ENCODE peak calls at places on chromosomes 4 and X, in five cellular contexts. M is upper lobe of left lung, F is ascending aorta, P is RWPE1, Z is fibroblast of lung. O is an unnamed sample.

GRCh38 chrX:30943984-30944383 is 54.9 kb upstream of the TAB3 start:
- DNase-seq in M (no peak), F (no peak), P (no peak), Z (peak), O (no peak)

GRCh38 chr4:66688674-66689073 is 856.6 kb downstream of the CENPC start:
- DNase-seq in M (no peak), F (no peak), P (peak), Z (peak), O (no peak)

GRCh38 chr4:151031831-151032605 is 16.9 kb upstream of the LRBA start:
- DNase-seq in M (no peak), F (no peak), P (peak), Z (peak), O (no peak)

GRCh38 chr4:13522282-13523104 is 21.8 kb downstream of the NKX3-2 start:
- DNase-seq in M (peak), F (no peak), P (no peak), Z (no peak), O (no peak)

GRCh38 chr4:16269742-16270522 is 43.7 kb upstream of the TAPT1 start:
- DNase-seq in M (no peak), F (peak), P (peak), Z (peak), O (no peak)

GRCh38 chr4:181504846-181505374 is 738.3 kb upstream of the TENM3 start:
- DNase-seq in M (no peak), F (no peak), P (no peak), Z (peak), O (no peak)

GRCh38 chrX:7205037-7205577 is 57.2 kb upstream of the PUDP start:
- DNase-seq in M (no peak), F (no peak), P (no peak), Z (no peak), O (no peak)

GRCh38 chr4:48780867-48781219 is 764 bp upstream of the FRYL start:
- DNase-seq in M (no peak), F (peak), P (no peak), Z (peak), O (no peak)

GRCh38 chr4:24971192-24971591 is 58.4 kb upstream of the CCDC149 start:
- DNase-seq in M (no peak), F (no peak), P (peak), Z (no peak), O (no peak)

GRCh38 chr4:54543088-54543795 is 114.5 kb upstream of the KIT start:
- DNase-seq in M (no peak), F (no peak), P (no peak), Z (peak), O (no peak)

GRCh38 chr4:83771113-83771705 is 235.3 kb downstream of the GPAT3 start:
- DNase-seq in M (no peak), F (no peak), P (peak), Z (peak), O (peak)

GRCh38 chr4:141571368-141571767 is 65.0 kb upstream of the IL15 start:
- DNase-seq in M (no peak), F (no peak), P (no peak), Z (peak), O (no peak)

GRCh38 chr4:3486556-3487270 is 23.6 kb downstream of the DOK7 start:
- DNase-seq in M (peak), F (no peak), P (no peak), Z (no peak), O (no peak)

GRCh38 chr4:87132035-87132434 is 88.4 kb downstream of the KLHL8 start:
- DNase-seq in M (no peak), F (no peak), P (no peak), Z (no peak), O (no peak)

GRCh38 chrX:111869639-111870034 is 6.3 kb upstream of the TRPC5OS start:
- DNase-seq in M (no peak), F (no peak), P (peak), Z (peak), O (peak)

GRCh38 chr4:151359576-151359975 is 34.2 kb upstream of the SH3D19 start:
- DNase-seq in M (no peak), F (no peak), P (no peak), Z (no peak), O (no peak)

GRCh38 chr4:141703497-141703896 is 67.1 kb downstream of the IL15 start:
- DNase-seq in M (no peak), F (no peak), P (no peak), Z (no peak), O (no peak)

GRCh38 chrX:11461181-11462001 is 168.2 kb downstream of the AMELX start:
- DNase-seq in M (no peak), F (no peak), P (no peak), Z (peak), O (no peak)

GRCh38 chrX:40887476-40887875 is 152.1 kb upstream of the MED14 start:
- DNase-seq in M (no peak), F (no peak), P (no peak), Z (peak), O (no peak)

GRCh38 chr4:108029321-108029720 is 39.6 kb downstream of the HADH start:
- DNase-seq in M (no peak), F (no peak), P (no peak), Z (no peak), O (no peak)

GRCh38 chr4:39686997-39687396 is 10.9 kb upstream of the UBE2K start:
- DNase-seq in M (no peak), F (no peak), P (no peak), Z (no peak), O (no peak)

GRCh38 chr4:236028-236427 is 69.2 kb downstream of the ZNF732 start:
- DNase-seq in M (no peak), F (no peak), P (no peak), Z (no peak), O (no peak)

GRCh38 chr4:147530153-147530552 is 49.3 kb downstream of the EDNRA start:
- DNase-seq in M (no peak), F (no peak), P (no peak), Z (no peak), O (no peak)

GRCh38 chr4:41437264-41437566 is 100.7 kb upstream of the LIMCH1 start:
- DNase-seq in M (no peak), F (no peak), P (no peak), Z (no peak), O (no peak)

GRCh38 chrX:68931345-68931744 is 102.5 kb downstream of the EFNB1 start:
- DNase-seq in M (no peak), F (no peak), P (no peak), Z (no peak), O (no peak)
- H3K27ac ChIP-seq in M (peak), F (no peak), P (peak), Z (no peak), O (no peak)

GRCh38 chr4:184330008-184330400 is 112.3 kb upstream of the ENPP6 start:
- DNase-seq in M (peak), F (peak), P (no peak), Z (peak), O (peak)
- H3K27ac ChIP-seq in M (peak), F (no peak), P (no peak), Z (no peak), O (no peak)

DNA sequence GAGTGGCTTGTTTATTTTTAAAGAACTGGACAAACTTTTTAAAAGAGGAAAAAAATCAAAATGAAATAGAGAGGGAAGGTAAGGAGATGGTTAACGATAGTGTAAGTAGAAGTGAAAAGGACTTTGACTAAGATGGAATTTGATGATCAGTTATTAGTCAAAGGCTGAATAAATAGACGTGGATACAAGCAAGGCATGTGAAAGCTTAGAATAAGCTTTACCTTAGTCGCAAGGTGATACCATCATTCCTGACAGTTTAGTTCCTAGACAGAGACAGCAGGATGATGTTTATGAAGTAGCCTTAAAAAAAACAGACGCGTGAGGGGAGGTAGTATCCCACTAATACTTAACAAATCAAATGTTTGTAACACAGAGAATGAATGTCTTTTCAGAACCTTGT is 97.3 kb downstream of the PALLD start:
- DNase-seq in M (no peak), F (no peak), P (no peak), Z (no peak), O (no peak)
- H3K27ac ChIP-seq in M (no peak), F (no peak), P (no peak), Z (no peak), O (no peak)

GRCh38 chr4:75248770-75249467 is 265.3 kb downstream of the RCHY1 start:
- DNase-seq in M (no peak), F (no peak), P (peak), Z (no peak), O (no peak)
- H3K27ac ChIP-seq in M (no peak), F (no peak), P (no peak), Z (no peak), O (no peak)

GRCh38 chr4:168631241-168632151 is 134.6 kb downstream of the PALLD start:
- DNase-seq in M (peak), F (peak), P (peak), Z (peak), O (peak)
- H3K27ac ChIP-seq in M (peak), F (peak), P (peak), Z (no peak), O (peak)

GRCh38 chr4:137806420-137806819 is 274.1 kb upstream of the PCDH18 start:
- DNase-seq in M (no peak), F (no peak), P (no peak), Z (no peak), O (no peak)

GRCh38 chr4:137812258-137812657 is 280.0 kb upstream of the PCDH18 start:
- DNase-seq in M (no peak), F (no peak), P (no peak), Z (no peak), O (no peak)
- H3K27ac ChIP-seq in M (no peak), F (no peak), P (no peak), Z (no peak), O (no peak)

DNA sequence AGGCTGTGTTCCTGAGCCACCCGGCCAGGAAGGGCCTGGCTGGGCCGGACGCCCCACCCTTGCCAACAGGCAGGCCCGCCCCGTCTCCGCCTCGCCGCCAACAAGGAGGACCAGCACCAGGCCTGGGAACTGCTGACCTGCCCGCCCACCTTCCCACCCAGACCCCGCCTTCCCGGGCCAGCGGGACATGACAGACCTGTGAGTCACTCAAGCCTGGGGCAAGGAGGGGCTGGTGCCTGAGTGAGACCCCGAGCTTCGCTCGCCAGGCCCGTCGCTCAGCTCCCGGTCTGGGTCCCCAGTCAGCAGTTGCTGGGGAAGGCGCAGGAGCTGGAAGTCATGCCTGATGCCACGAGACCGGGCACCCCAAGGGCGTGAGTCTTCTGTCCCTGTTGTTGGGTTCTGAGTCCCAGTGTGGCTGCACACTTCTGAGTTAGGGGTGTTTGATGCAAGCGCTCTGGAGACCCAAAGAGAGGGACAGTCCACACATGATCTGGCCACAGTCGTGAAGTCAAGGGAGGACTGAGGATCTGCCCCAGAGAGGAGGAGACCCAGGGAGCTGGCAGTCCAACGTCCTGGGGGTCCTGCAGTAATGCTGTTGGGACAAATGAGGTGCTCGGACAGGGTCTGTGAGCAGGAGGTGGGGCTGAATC is at the start of gene DNASE1L1:
- DNase-seq in M (peak), F (peak), P (peak), Z (peak), O (peak)
- H3K27ac ChIP-seq in M (peak), F (peak), P (peak), Z (peak), O (no peak)

GRCh38 chr4:137705171-137705783 is 173.0 kb upstream of the PCDH18 start:
- DNase-seq in M (no peak), F (no peak), P (no peak), Z (peak), O (no peak)
- H3K27ac ChIP-seq in M (peak), F (peak), P (no peak), Z (peak), O (peak)

GRCh38 chr4:162506253-162506652 is 342.5 kb upstream of the FSTL5 start:
- DNase-seq in M (no peak), F (no peak), P (no peak), Z (peak), O (no peak)
- H3K27ac ChIP-seq in M (no peak), F (no peak), P (no peak), Z (no peak), O (no peak)

GRCh38 chr4:73866236-73866635 is 3.0 kb upstream of the CXCL1 start:
- DNase-seq in M (no peak), F (no peak), P (no peak), Z (no peak), O (no peak)

GRCh38 chr4:73867783-73868182 is 1.4 kb upstream of the CXCL1 start:
- DNase-seq in M (no peak), F (no peak), P (peak), Z (peak), O (no peak)

GRCh38 chr4:73869130-73870055 is at the start of gene CXCL1:
- DNase-seq in M (peak), F (no peak), P (peak), Z (peak), O (peak)

GRCh38 chr4:73870260-73870659 is 1.1 kb downstream of the CXCL1 start:
- DNase-seq in M (no peak), F (no peak), P (no peak), Z (no peak), O (no peak)

DNA sequence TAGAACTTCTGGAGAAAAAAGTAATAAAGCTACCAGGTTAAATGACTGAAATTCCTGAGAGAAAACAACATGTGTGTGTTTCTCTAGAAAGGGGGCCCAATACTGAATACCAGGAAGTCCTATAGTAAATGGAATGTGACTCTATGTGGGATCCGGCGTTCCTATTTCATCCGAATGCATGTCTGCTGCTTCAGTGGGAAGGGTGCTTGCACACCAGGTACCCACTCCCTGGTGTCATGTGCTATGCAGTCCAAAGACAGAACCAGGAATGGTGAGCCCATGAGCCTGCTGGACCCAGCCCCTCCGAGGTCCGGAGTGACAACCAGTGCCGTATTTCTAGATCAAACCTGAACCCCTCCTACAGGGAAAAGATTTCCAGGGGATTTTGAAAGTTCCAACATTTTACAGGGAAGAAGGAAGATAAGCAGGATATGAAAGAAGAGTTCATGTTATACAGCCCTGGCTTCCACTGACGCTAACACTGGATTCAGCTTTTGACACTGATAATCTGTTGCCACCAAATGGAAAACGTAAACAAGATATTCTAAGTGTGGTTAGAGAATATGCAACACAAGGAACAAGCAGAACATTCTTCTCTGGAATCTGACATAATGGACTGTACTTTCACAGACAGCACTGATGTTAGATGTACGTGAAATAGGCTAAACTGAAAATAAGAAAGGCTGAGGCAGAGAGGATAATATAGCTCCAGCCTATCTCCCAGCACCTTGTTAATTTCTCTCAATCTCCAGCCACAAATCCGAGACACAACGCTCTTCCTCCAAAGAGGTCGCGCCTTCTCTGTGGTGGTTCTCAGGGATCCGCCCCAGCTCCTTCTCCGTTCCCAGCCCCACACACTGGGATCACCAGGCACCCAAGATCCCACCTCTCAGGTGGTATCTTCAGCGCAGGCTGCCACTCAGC is 725 bp upstream of the CXCL1 start:
- DNase-seq in M (no peak), F (no peak), P (no peak), Z (no peak), O (no peak)
- H3K27ac ChIP-seq in M (peak), F (no peak), P (peak), Z (no peak), O (no peak)

O was measured in testis.